ENCODE peak calls at places on chromosomes 6 and 20, in six cellular contexts. M is neural progenitor cell, W is sciatic nerve, X is choroid plexus epithelial cell, R is A172, J is kidney glomerular epithelial cell. Z is an unnamed sample.
A peak's percentile ranks its signal among the peaks of the same experiment; 100 is the strongest.

GRCh38 chr20:18132663-18133062 is 5.0 kb upstream of the KAT14 start:
- DNase-seq in M (no peak), W (no peak), J (no peak), R (no peak), X (no peak), Z (no peak)

GRCh38 chr6:114157848-114158247 is 185.0 kb downstream of the HS3ST5 start:
- DNase-seq in R (no peak), J (no peak), M (peak; percentile 53), W (no peak), X (no peak), Z (no peak)

GRCh38 chr6:166998256-166999144 is 697 bp upstream of the CEP43 start:
- DNase-seq in W (peak; percentile 72), M (peak; percentile 49), J (no peak), X (peak; percentile 12), R (no peak), Z (peak; percentile 75)

GRCh38 chr20:24131281-24131680 is 142.7 kb upstream of the GGTLC1 start:
- DNase-seq in W (no peak), M (no peak), J (no peak), X (no peak), R (peak; percentile 52), Z (no peak)

GRCh38 chr6:110285306-110286060 is 72.7 kb downstream of the METTL24 start:
- DNase-seq in R (no peak), X (no peak), J (no peak), W (no peak), M (no peak), Z (no peak)

GRCh38 chr20:57082546-57082945 is 183.9 kb downstream of the BMP7 start:
- DNase-seq in R (no peak), M (no peak), J (no peak), W (no peak), X (no peak), Z (no peak)

GRCh38 chr6:109242029-109242428 is 140.2 kb downstream of the CD164 start:
- DNase-seq in R (no peak), W (no peak), X (no peak), J (no peak), M (no peak), Z (no peak)

GRCh38 chr6:27757307-27757706 is 154.9 kb downstream of the OR2B2 start:
- DNase-seq in R (no peak), W (no peak), J (no peak), M (peak; percentile 68), X (no peak), Z (peak; percentile 73)

GRCh38 chr6:131288214-131288613 is 152.9 kb downstream of the AKAP7 start:
- DNase-seq in J (no peak), W (no peak), R (no peak), M (no peak), X (no peak), Z (no peak)

GRCh38 chr20:50111120-50111828 is 1.7 kb downstream of the UBE2V1 start:
- DNase-seq in X (peak; percentile 62), J (peak; percentile 14), W (peak; percentile 46), R (no peak), M (no peak), Z (no peak)

GRCh38 chr6:97215157-97215769 is 67.8 kb downstream of the MMS22L start:
- DNase-seq in W (no peak), M (peak; percentile 76), J (peak; percentile 64), X (peak; percentile 84), R (peak; percentile 34), Z (no peak)

GRCh38 chr6:158958504-158959386 is 41.3 kb downstream of the RSPH3 start:
- DNase-seq in R (no peak), J (no peak), W (no peak), M (no peak), X (no peak), Z (no peak)

GRCh38 chr20:62647521-62648317 is 5.4 kb downstream of the SLCO4A1 start:
- DNase-seq in R (no peak), M (peak; percentile 28), W (peak; percentile 77), J (no peak), X (no peak), Z (no peak)

GRCh38 chr6:41430875-41431274 is 95.5 kb downstream of the NCR2 start:
- DNase-seq in M (no peak), R (peak; percentile 80), X (peak; percentile 85), W (no peak), J (no peak), Z (no peak)

GRCh38 chr20:57215826-57216471 is 50.5 kb downstream of the BMP7 start:
- DNase-seq in W (no peak), M (no peak), J (no peak), R (no peak), X (no peak), Z (no peak)

GRCh38 chr6:156423075-156423474 is 354.1 kb upstream of the ARID1B start:
- DNase-seq in X (peak; percentile 59), M (no peak), R (no peak), J (no peak), W (no peak), Z (no peak)

Z was measured in upper lobe of right lung.